ENCODE peak calls at places on chromosome 13, in seven cellular contexts. One of them, this sample, is unnamed.

GRCh38 chr13:71811344-71811743 is 55.7 kb downstream of the DACH1 start:
- DNase-seq in kidney glomerular epithelial cell: no peak
- DNase-seq in dermis blood vessel endothelial cell: no peak
- DNase-seq in HAP-1: no peak
- DNase-seq in HFF-Myc: no peak
- DNase-seq in naive thymus-derived CD8-positive, alpha-beta T cell: no peak
- DNase-seq in MCF 10A: no peak
- DNase-seq in this sample: no peak

GRCh38 chr13:39036212-39036611 is 1.7 kb downstream of the PROSER1 start:
- DNase-seq in HFF-Myc: no peak
- DNase-seq in HAP-1: peak
- DNase-seq in naive thymus-derived CD8-positive, alpha-beta T cell: no peak
- DNase-seq in kidney glomerular epithelial cell: peak
- DNase-seq in MCF 10A: peak
- DNase-seq in dermis blood vessel endothelial cell: peak
- DNase-seq in this sample: peak

GRCh38 chr13:65594255-65594654 is 1635.9 kb downstream of the PCDH9 start:
- DNase-seq in MCF 10A: no peak
- DNase-seq in dermis blood vessel endothelial cell: no peak
- DNase-seq in HFF-Myc: no peak
- DNase-seq in HAP-1: no peak
- DNase-seq in naive thymus-derived CD8-positive, alpha-beta T cell: no peak
- DNase-seq in kidney glomerular epithelial cell: no peak
- DNase-seq in this sample: peak

GRCh38 chr13:34430294-34430693 is 511.8 kb upstream of the NBEA start:
- DNase-seq in kidney glomerular epithelial cell: no peak
- DNase-seq in dermis blood vessel endothelial cell: no peak
- DNase-seq in HAP-1: no peak
- DNase-seq in MCF 10A: no peak
- DNase-seq in HFF-Myc: no peak
- DNase-seq in naive thymus-derived CD8-positive, alpha-beta T cell: no peak
- DNase-seq in this sample: peak

GRCh38 chr13:84192125-84192524 is 309.9 kb upstream of the SLITRK1 start:
- DNase-seq in HFF-Myc: peak
- DNase-seq in HAP-1: no peak
- DNase-seq in naive thymus-derived CD8-positive, alpha-beta T cell: no peak
- DNase-seq in kidney glomerular epithelial cell: peak
- DNase-seq in MCF 10A: peak
- DNase-seq in dermis blood vessel endothelial cell: no peak
- DNase-seq in this sample: peak

GRCh38 chr13:34153428-34154180 is 335.7 kb downstream of the RFC3 start:
- DNase-seq in kidney glomerular epithelial cell: no peak
- DNase-seq in naive thymus-derived CD8-positive, alpha-beta T cell: no peak
- DNase-seq in dermis blood vessel endothelial cell: peak
- DNase-seq in HAP-1: no peak
- DNase-seq in MCF 10A: no peak
- DNase-seq in HFF-Myc: no peak
- DNase-seq in this sample: no peak

GRCh38 chr13:30968734-30969335 is 36.4 kb downstream of the TEX26 start:
- DNase-seq in dermis blood vessel endothelial cell: no peak
- DNase-seq in HAP-1: no peak
- DNase-seq in HFF-Myc: no peak
- DNase-seq in MCF 10A: no peak
- DNase-seq in naive thymus-derived CD8-positive, alpha-beta T cell: no peak
- DNase-seq in kidney glomerular epithelial cell: no peak
- DNase-seq in this sample: no peak

GRCh38 chr13:114044486-114044885 is 70.6 kb upstream of the C13orf46 start:
- DNase-seq in kidney glomerular epithelial cell: no peak
- DNase-seq in naive thymus-derived CD8-positive, alpha-beta T cell: no peak
- DNase-seq in HFF-Myc: no peak
- DNase-seq in dermis blood vessel endothelial cell: no peak
- DNase-seq in HAP-1: no peak
- DNase-seq in MCF 10A: no peak
- DNase-seq in this sample: no peak

GRCh38 chr13:29918845-29919244 is 68.4 kb upstream of the UBL3 start:
- DNase-seq in dermis blood vessel endothelial cell: no peak
- DNase-seq in MCF 10A: peak
- DNase-seq in HAP-1: no peak
- DNase-seq in kidney glomerular epithelial cell: peak
- DNase-seq in HFF-Myc: no peak
- DNase-seq in naive thymus-derived CD8-positive, alpha-beta T cell: no peak
- DNase-seq in this sample: peak

GRCh38 chr13:101397742-101398141 is 18.6 kb downstream of the NALCN start:
- DNase-seq in HFF-Myc: peak
- DNase-seq in dermis blood vessel endothelial cell: peak
- DNase-seq in MCF 10A: peak
- DNase-seq in naive thymus-derived CD8-positive, alpha-beta T cell: no peak
- DNase-seq in kidney glomerular epithelial cell: peak
- DNase-seq in HAP-1: no peak
- DNase-seq in this sample: peak

GRCh38 chr13:113973218-113974164 is at the start of gene C13orf46:
- DNase-seq in naive thymus-derived CD8-positive, alpha-beta T cell: no peak
- DNase-seq in HAP-1: no peak
- DNase-seq in MCF 10A: no peak
- DNase-seq in dermis blood vessel endothelial cell: no peak
- DNase-seq in kidney glomerular epithelial cell: no peak
- DNase-seq in HFF-Myc: no peak
- DNase-seq in this sample: no peak

GRCh38 chr13:39840201-39840600 is 184.7 kb downstream of the COG6 start:
- DNase-seq in MCF 10A: no peak
- DNase-seq in HAP-1: no peak
- DNase-seq in kidney glomerular epithelial cell: no peak
- DNase-seq in HFF-Myc: no peak
- DNase-seq in dermis blood vessel endothelial cell: no peak
- DNase-seq in naive thymus-derived CD8-positive, alpha-beta T cell: no peak
- DNase-seq in this sample: no peak

GRCh38 chr13:97256343-97256783 is 34.2 kb downstream of the MBNL2 start:
- DNase-seq in naive thymus-derived CD8-positive, alpha-beta T cell: no peak
- DNase-seq in MCF 10A: peak
- DNase-seq in HFF-Myc: peak
- DNase-seq in kidney glomerular epithelial cell: peak
- DNase-seq in dermis blood vessel endothelial cell: peak
- DNase-seq in HAP-1: no peak
- DNase-seq in this sample: peak

GRCh38 chr13:94209110-94209509 is 270.4 kb downstream of the DCT start:
- DNase-seq in MCF 10A: peak
- DNase-seq in HAP-1: no peak
- DNase-seq in HFF-Myc: no peak
- DNase-seq in dermis blood vessel endothelial cell: no peak
- DNase-seq in kidney glomerular epithelial cell: no peak
- DNase-seq in naive thymus-derived CD8-positive, alpha-beta T cell: no peak
- DNase-seq in this sample: no peak

GRCh38 chr13:45861352-45861751 is 9.8 kb upstream of the SIAH3 start:
- DNase-seq in kidney glomerular epithelial cell: no peak
- DNase-seq in HFF-Myc: no peak
- DNase-seq in naive thymus-derived CD8-positive, alpha-beta T cell: no peak
- DNase-seq in HAP-1: no peak
- DNase-seq in dermis blood vessel endothelial cell: peak
- DNase-seq in MCF 10A: peak
- DNase-seq in this sample: peak

GRCh38 chr13:45340422-45341033 is 455 bp downstream of the TPT1 start:
- DNase-seq in dermis blood vessel endothelial cell: peak
- DNase-seq in kidney glomerular epithelial cell: peak
- DNase-seq in MCF 10A: peak
- DNase-seq in naive thymus-derived CD8-positive, alpha-beta T cell: peak
- DNase-seq in HFF-Myc: peak
- DNase-seq in HAP-1: peak
- DNase-seq in this sample: peak

GRCh38 chr13:50901701-50902100 is 7.9 kb upstream of the RNASEH2B start:
- DNase-seq in HAP-1: no peak
- DNase-seq in kidney glomerular epithelial cell: no peak
- DNase-seq in dermis blood vessel endothelial cell: no peak
- DNase-seq in MCF 10A: peak
- DNase-seq in HFF-Myc: no peak
- DNase-seq in naive thymus-derived CD8-positive, alpha-beta T cell: no peak
- DNase-seq in this sample: no peak

This sample was measured in ELR.